ENCODE peak calls at places on chromosomes 5 and 9, in nine cellular contexts. V, O, S, C, U, K, L, Q and I are unnamed samples.

GRCh38 chr9:105280730-105281129 is 36.3 kb downstream of the SLC44A1 start:
- DNase-seq in S (no peak), U (no peak), Q (peak; percentile 87), C (no peak), L (no peak), O (no peak), K (no peak), V (peak; percentile 45), I (no peak)

GRCh38 chr5:176413255-176413565 is 3.1 kb downstream of the CLTB start:
- DNase-seq in C (no peak), O (peak; percentile 76), U (no peak), K (no peak), Q (peak; percentile 56), L (no peak), S (no peak), V (no peak), I (no peak)

GRCh38 chr9:114300153-114300845 is 22.6 kb upstream of the ORM1 start:
- DNase-seq in K (no peak), S (no peak), V (no peak), C (no peak), L (no peak), U (no peak), O (peak; percentile 9), Q (no peak), I (peak; percentile 3)

GRCh38 chr5:181229996-181230395 is 6.9 kb downstream of the TRIM41 start:
- DNase-seq in K (no peak), O (no peak), L (no peak), Q (no peak), C (no peak), V (no peak), S (no peak), U (no peak), I (no peak)

GRCh38 chr5:138643040-138643791 is 68.0 kb upstream of the HSPA9 start:
- DNase-seq in K (no peak), V (no peak), C (no peak), O (no peak), L (no peak), S (no peak), U (no peak), Q (no peak), I (no peak)

GRCh38 chr9:84296146-84296843 is 44.3 kb downstream of the SLC28A3 start:
- DNase-seq in L (no peak), U (no peak), C (no peak), Q (peak; percentile 73), K (peak; percentile 11), S (no peak), O (no peak), V (peak; percentile 25), I (no peak)

GRCh38 chr5:151694035-151694485 is 7.3 kb upstream of the SPARC start:
- DNase-seq in O (no peak), S (no peak), U (no peak), L (no peak), V (peak; percentile 45), C (no peak), Q (no peak), K (no peak), I (no peak)

GRCh38 chr5:132009706-132010405 is 1.6 kb downstream of the ACSL6 start:
- DNase-seq in C (no peak), O (no peak), K (no peak), U (no peak), V (no peak), Q (no peak), L (no peak), S (no peak), I (no peak)

GRCh38 chr5:83177803-83178202 is 100.5 kb downstream of the XRCC4 start:
- DNase-seq in U (no peak), L (no peak), O (no peak), S (no peak), V (no peak), C (no peak), K (no peak), Q (no peak), I (no peak)

GRCh38 chr5:15483348-15484090 is 16.5 kb upstream of the FBXL7 start:
- DNase-seq in O (no peak), Q (no peak), U (no peak), K (no peak), V (no peak), C (peak; percentile 72), S (peak; percentile 9), L (no peak), I (no peak)

GRCh38 chr5:94276751-94277150 is 341.7 kb downstream of the KIAA0825 start:
- DNase-seq in C (no peak), O (no peak), V (no peak), L (no peak), K (no peak), U (no peak), Q (peak; percentile 39), S (no peak), I (no peak)

GRCh38 chr5:172373680-172374079 is 80.6 kb downstream of the SH3PXD2B start:
- DNase-seq in L (no peak), S (no peak), K (no peak), V (no peak), U (no peak), Q (no peak), C (no peak), O (no peak), I (no peak)

GRCh38 chr5:163306421-163306820 is 131.0 kb upstream of the CCNG1 start:
- DNase-seq in O (no peak), S (peak; percentile 1), V (peak; percentile 57), Q (peak; percentile 33), C (no peak), L (no peak), U (no peak), K (no peak), I (no peak)
- TF ChIP-seq CTCF in O (no peak), S (peak; percentile 4), V (peak; percentile 75), Q (peak; percentile 28), C (peak; percentile 51), L (peak; percentile 23), U (no peak), K (no peak), I (peak; percentile 23)

GRCh38 chr9:70994582-70994981 is 126.8 kb downstream of the TRPM3 start:
- DNase-seq in O (no peak), S (no peak), C (no peak), U (no peak), V (no peak), L (no peak), K (no peak), Q (no peak), I (no peak)

GRCh38 chr9:70995511-70995910 is 125.9 kb downstream of the TRPM3 start:
- DNase-seq in U (no peak), V (no peak), Q (no peak), K (no peak), C (no peak), L (no peak), S (no peak), O (no peak), I (no peak)

GRCh38 chr9:71001780-71002386 is 119.5 kb downstream of the TRPM3 start:
- DNase-seq in V (peak; percentile 41), C (peak; percentile 36), Q (peak; percentile 45), O (no peak), L (peak; percentile 9), U (no peak), S (peak; percentile 26), K (no peak), I (peak; percentile 28)

GRCh38 chr9:71003346-71003745 is 118.1 kb downstream of the TRPM3 start:
- DNase-seq in O (no peak), K (no peak), S (no peak), C (peak; percentile 11), Q (no peak), U (no peak), V (no peak), L (no peak), I (no peak)

DNA sequence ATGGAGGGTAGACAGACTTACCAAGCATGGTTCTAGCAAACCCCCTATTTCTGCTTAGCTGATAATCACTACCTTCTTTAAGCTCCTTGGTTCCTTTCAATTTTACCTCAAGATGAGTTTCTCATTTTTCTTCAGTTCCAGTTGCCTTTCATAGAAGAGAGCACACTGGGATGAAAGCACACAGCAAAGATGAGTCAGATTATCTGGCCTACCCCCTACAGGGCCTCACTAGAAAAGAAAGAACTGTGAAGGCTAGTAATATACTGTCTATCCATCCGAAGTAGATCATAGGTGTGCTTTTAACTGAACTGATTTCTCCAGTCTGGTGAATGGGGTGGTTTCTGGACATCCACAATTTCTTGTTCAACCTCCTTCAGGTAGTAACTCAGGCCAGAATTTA is 122.5 kb downstream of the TRPM3 start:
- DNase-seq in L (no peak), Q (peak; percentile 44), U (no peak), V (no peak), K (no peak), S (no peak), O (no peak), C (no peak), I (no peak)
- TF ChIP-seq CTCF in L (no peak), Q (no peak), U (no peak), V (no peak), K (no peak), S (no peak), O (no peak), C (no peak), I (no peak)

GRCh38 chr5:142694092-142694856 is 8.4 kb upstream of the FGF1 start:
- DNase-seq in S (no peak), U (no peak), V (no peak), L (no peak), Q (no peak), C (no peak), O (no peak), K (no peak), I (no peak)
- TF ChIP-seq CTCF in S (no peak), U (no peak), V (no peak), L (peak; percentile 48), Q (no peak), C (no peak), O (no peak), K (no peak), I (no peak)

GRCh38 chr5:103224894-103225246 is 33.7 kb upstream of the MACIR start:
- DNase-seq in L (no peak), C (peak; percentile 42), U (no peak), V (peak; percentile 87), K (no peak), Q (no peak), O (no peak), S (no peak), I (no peak)
- TF ChIP-seq CTCF in L (no peak), C (no peak), U (no peak), V (no peak), K (no peak), Q (no peak), O (no peak), S (no peak), I (no peak)

GRCh38 chr5:126544087-126544740 is 50.8 kb downstream of the ALDH7A1 start:
- DNase-seq in K (peak; percentile 13), C (peak; percentile 40), L (no peak), Q (peak; percentile 44), U (no peak), V (peak; percentile 44), O (no peak), S (peak; percentile 53), I (peak; percentile 54)
- TF ChIP-seq CTCF in K (no peak), C (peak; percentile 75), L (peak; percentile 57), Q (peak; percentile 68), U (no peak), V (peak; percentile 62), O (peak; percentile 7), S (peak; percentile 66), I (peak; percentile 33)